ENCODE peak calls at places on chromosomes 4 and X, in ten cellular contexts. V is transverse colon; H is neuronal stem cell; L is IMR-90; K is gastrocnemius medialis; P is CD4-positive, CD25-positive, alpha-beta regulatory T cell; E is SJSA1; M is A549; T is mesendoderm; S is naive thymus-derived CD4-positive, alpha-beta T cell. D is an unnamed sample. For H3K4me1, the result is how much of the 10 kb centered on the place peaks cover.

GRCh38 chr4:2930821-2931764 is 32.1 kb downstream of the NOP14 start:
- DNase-seq in V (peak), H (no peak), L (no peak), K (no peak), P (no peak), E (no peak), M (no peak), T (no peak), S (no peak), D (no peak)

GRCh38 chrX:15043538-15043937 is 170.3 kb downstream of the MOSPD2 start:
- DNase-seq in V (no peak), H (no peak), L (no peak), K (no peak), P (no peak), E (peak), M (no peak), T (no peak), S (no peak), D (no peak)

GRCh38 chr4:145694929-145695328 is 15.0 kb downstream of the C4orf51 start:
- DNase-seq in V (no peak), H (no peak), L (peak), K (no peak), P (no peak), E (no peak), M (no peak), T (no peak), S (no peak), D (no peak)

GRCh38 chr4:136355970-136356369 is 1176.3 kb downstream of the PCDH18 start:
- DNase-seq in V (no peak), H (no peak), L (no peak), K (no peak), P (no peak), E (no peak), M (no peak), T (no peak), S (no peak), D (no peak)

GRCh38 chr4:5045099-5045498 is 6.2 kb upstream of the STK32B start:
- DNase-seq in V (peak), H (no peak), L (no peak), K (no peak), P (no peak), E (no peak), M (no peak), T (peak), S (no peak), D (peak)

GRCh38 chr4:6293097-6293445 is 23.4 kb downstream of the WFS1 start:
- DNase-seq in V (no peak), H (no peak), L (no peak), K (no peak), P (no peak), E (no peak), M (no peak), T (no peak), S (no peak), D (no peak)

GRCh38 chr4:75048208-75048879 is 115.4 kb downstream of the PARM1 start:
- DNase-seq in V (no peak), H (no peak), L (no peak), K (no peak), P (no peak), E (no peak), M (peak), T (peak), S (no peak), D (no peak)

GRCh38 chr4:181008164-181008563 is 1235.0 kb upstream of the TENM3 start:
- DNase-seq in V (no peak), H (no peak), L (no peak), K (no peak), P (no peak), E (no peak), M (no peak), T (no peak), S (no peak), D (no peak)

GRCh38 chr4:101790521-101791188 is at the start of gene BANK1:
- DNase-seq in V (peak), H (peak), L (peak), K (no peak), P (no peak), E (no peak), M (peak), T (peak), S (peak), D (peak)

GRCh38 chr4:47639531-47639930 is 154.5 kb downstream of the ATP10D start:
- DNase-seq in V (no peak), H (no peak), L (peak), K (no peak), P (no peak), E (no peak), M (no peak), T (no peak), S (no peak), D (peak)

GRCh38 chrX:153769865-153770605 is 6.0 kb downstream of the PLXNB3 start:
- DNase-seq in V (peak), H (no peak), L (no peak), K (no peak), P (no peak), E (no peak), M (no peak), T (no peak), S (no peak), D (no peak)

GRCh38 chrX:138127314-138127713 is 561.4 kb downstream of the ZIC3 start:
- DNase-seq in V (no peak), H (no peak), L (no peak), K (no peak), P (no peak), E (peak), M (no peak), T (no peak), S (no peak), D (no peak)

GRCh38 chr4:2698504-2698903 is 57.6 kb downstream of the TNIP2 start:
- DNase-seq in V (no peak), H (no peak), L (no peak), K (no peak), P (no peak), E (no peak), M (no peak), T (no peak), S (no peak), D (no peak)

GRCh38 chr4:145909331-145909730 is 29.3 kb downstream of the ZNF827 start:
- DNase-seq in V (peak), H (peak), L (no peak), K (peak), P (no peak), E (no peak), M (peak), T (peak), S (no peak), D (no peak)

GRCh38 chr4:45453258-45453841 is 670.5 kb downstream of the GABRG1 start:
- DNase-seq in V (no peak), H (peak), L (no peak), K (no peak), P (no peak), E (no peak), M (no peak), T (peak), S (no peak), D (no peak)

GRCh38 chr4:150130953-150131352 is 52.7 kb downstream of the DCLK2 start:
- DNase-seq in V (no peak), H (no peak), L (peak), K (no peak), P (no peak), E (no peak), M (no peak), T (no peak), S (no peak), D (no peak)

GRCh38 chr4:70739496-70740337 is 18.0 kb downstream of the RUFY3 start:
- DNase-seq in V (no peak), H (no peak), L (peak), K (no peak), P (no peak), E (no peak), M (no peak), T (peak), S (no peak), D (no peak)

GRCh38 chr4:70741872-70742271 is 20.1 kb downstream of the RUFY3 start:
- DNase-seq in V (no peak), H (no peak), L (peak), K (no peak), P (no peak), E (no peak), M (no peak), T (no peak), S (no peak), D (no peak)

GRCh38 chr4:70746179-70746839 is 24.5 kb downstream of the RUFY3 start:
- DNase-seq in V (no peak), H (no peak), L (peak), K (no peak), P (no peak), E (no peak), M (no peak), T (no peak), S (no peak), D (no peak)

GRCh38 chr4:70747874-70748273 is 26.1 kb downstream of the RUFY3 start:
- DNase-seq in V (no peak), H (no peak), L (peak), K (no peak), P (no peak), E (no peak), M (no peak), T (no peak), S (no peak), D (no peak)

GRCh38 chr4:70743728-70744127 is 22.0 kb downstream of the RUFY3 start:
- DNase-seq in V (no peak), H (no peak), L (peak), K (no peak), P (no peak), E (no peak), M (no peak), T (no peak), S (no peak), D (no peak)
- H3K4me1 ChIP-seq in V (under half), H (under half), L (under half), K (under half), P (under half), E (under half), M (under half), T (under half), S (under half), D (under half)

DNA sequence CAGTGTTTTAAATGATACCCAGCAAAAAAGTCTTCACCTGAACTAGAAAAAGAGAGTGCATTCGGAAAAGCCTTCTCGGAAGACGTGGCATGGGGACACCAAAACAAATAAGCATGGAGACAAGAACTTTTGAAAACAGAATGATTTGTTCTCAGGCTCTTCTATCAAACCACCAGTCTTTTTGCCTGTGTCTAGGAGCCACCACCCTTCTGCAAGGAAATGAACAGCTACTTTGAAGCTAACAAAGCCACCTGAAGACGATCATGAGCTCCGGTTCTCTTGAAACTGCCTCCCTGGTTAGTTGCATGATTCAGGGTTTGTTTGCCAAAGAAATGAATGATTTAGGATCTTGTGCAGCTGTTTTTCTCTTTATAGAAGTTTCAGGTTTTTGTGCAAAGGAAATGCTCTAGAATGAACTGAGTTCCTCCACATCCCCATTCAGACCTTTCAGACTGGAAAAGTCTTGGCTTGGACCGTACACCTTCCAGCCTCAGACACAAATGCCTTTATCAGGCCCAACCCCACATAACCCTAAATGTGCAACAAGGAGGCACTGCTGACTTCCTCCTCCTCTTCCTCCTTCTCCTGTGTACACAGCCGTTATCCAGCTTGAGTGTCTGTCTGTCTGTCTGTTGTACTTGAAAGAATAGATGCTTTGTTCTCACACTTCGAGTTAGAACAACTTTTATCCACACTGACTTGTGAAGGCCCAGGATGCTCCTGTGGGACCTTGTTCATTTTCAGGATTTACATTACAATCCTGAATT is 334.9 kb upstream of the KLF3 start:
- DNase-seq in V (no peak), H (no peak), L (no peak), K (no peak), P (peak), E (no peak), M (no peak), T (no peak), S (peak), D (no peak)
- H3K27ac ChIP-seq in V (no peak), H (no peak), L (no peak), K (no peak), P (no peak), E (no peak), M (no peak), T (no peak), S (peak), D (no peak)

GRCh38 chr4:41104155-41104554 is 110.2 kb downstream of the APBB2 start:
- DNase-seq in V (no peak), H (no peak), L (no peak), K (no peak), P (no peak), E (no peak), M (no peak), T (no peak), S (no peak), D (no peak)
- H3K4me1 ChIP-seq in V (under half), H (under half), L (under half), K (under half), P (under half), E (under half), M (under half), T (under half), S (under half), D (under half)

DNA sequence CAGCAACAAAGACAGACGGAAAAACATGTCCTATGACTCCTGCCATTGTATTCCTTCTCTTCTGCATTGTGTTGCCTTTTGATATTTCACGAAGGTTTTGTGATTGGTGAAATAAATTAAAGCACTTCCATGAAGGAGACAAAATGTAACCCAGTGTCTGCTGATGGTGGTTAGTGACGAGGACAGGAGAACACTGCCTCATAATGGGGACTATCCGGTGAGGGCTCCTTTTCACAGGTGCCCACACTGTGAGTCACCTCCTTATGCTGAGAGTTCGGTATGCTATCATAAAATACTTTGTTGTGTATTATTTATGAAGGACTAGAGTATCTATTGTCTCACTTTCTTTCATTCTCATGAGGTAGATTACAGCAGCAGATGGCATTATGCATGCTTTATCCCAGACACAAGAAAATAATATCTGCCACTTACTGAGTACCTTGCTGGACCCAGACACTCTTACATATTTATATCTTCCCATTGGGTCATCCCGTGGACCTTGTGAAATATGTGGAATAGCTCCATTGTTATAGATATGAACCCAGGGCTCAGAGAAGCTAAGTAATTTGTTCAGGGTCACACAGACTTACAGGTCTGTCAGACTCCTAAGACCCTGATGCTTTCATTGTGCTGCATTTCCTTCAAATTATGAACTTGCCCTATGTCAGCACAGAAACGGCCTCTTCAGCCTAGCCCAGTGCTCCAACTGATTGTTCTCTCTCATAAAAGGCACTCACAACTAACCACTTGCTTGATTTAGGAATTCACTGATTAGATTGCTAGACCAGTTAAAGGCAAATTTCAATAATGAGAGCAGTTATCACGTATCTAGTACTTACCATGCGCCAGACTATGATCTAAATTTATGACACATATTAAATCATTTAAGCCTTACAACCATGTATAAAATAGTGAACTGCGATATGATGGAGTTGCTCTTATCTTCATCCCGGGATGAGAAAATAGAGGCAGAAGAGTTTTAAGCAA is 31.2 kb downstream of the PLS3 start:
- DNase-seq in V (no peak), H (no peak), L (no peak), K (no peak), P (no peak), E (no peak), M (no peak), T (no peak), S (no peak), D (peak)
- H3K27ac ChIP-seq in V (no peak), H (no peak), L (no peak), K (peak), P (no peak), E (peak), M (peak), T (no peak), S (no peak), D (peak)

DNA sequence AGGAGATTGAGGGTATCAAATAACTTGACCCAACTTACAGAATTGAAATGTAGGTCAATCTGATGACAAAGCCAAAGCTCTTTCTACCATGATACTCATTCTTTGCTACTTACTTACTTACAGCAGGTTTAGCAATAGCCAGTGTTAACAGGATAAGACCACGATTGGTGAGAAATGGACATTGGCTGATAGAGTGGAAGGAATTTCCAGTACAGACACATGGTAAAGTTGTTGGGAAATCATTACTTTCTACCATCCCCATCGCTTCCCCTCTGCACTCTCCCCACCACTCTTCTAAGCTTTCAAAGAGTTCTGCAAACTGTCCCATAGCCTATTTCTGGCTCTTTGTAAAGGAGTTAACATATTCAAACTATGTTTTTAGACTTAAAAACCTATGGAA is 119.7 kb downstream of the CHRNA9 start:
- DNase-seq in V (no peak), H (no peak), L (no peak), K (no peak), P (no peak), E (no peak), M (no peak), T (no peak), S (no peak), D (no peak)
- H3K4me1 ChIP-seq in V (half or more), H (under half), L (under half), K (under half), P (under half), E (under half), M (half or more), T (under half), S (under half), D (under half)

D was measured in endothelial cell of umbilical vein.